ENCODE peak calls at places on chromosomes 7 and 10, in eight cellular contexts. H, P, R, S, N, K, T and M are unnamed samples.

GRCh38 chr10:13891542-13892431 is 305.0 kb downstream of the PRPF18 start:
- DNase-seq in N (no peak), S (no peak), P (no peak), H (no peak), T (peak), R (no peak), K (no peak), M (no peak)

GRCh38 chr10:95544783-95545500 is 16.2 kb downstream of the SORBS1 start:
- DNase-seq in P (no peak), S (no peak), H (no peak), K (no peak), T (no peak), N (no peak), R (no peak), M (no peak)

GRCh38 chr7:30930621-30931020 is 19.0 kb downstream of the AQP1 start:
- DNase-seq in S (no peak), K (no peak), H (peak), T (peak), P (no peak), N (no peak), R (no peak), M (peak)

GRCh38 chr7:29292886-29293658 is 98.5 kb downstream of the CHN2 start:
- DNase-seq in S (no peak), K (no peak), N (no peak), T (no peak), R (no peak), P (no peak), H (no peak), M (no peak)

GRCh38 chr7:32761451-32762320 is 129.9 kb downstream of the KBTBD2 start:
- DNase-seq in P (no peak), N (no peak), R (no peak), S (no peak), T (no peak), K (no peak), H (peak), M (no peak)

GRCh38 chr7:1691601-1692499 is 21.8 kb downstream of the ELFN1 start:
- DNase-seq in H (peak), K (peak), S (peak), N (no peak), R (peak), T (peak), P (no peak), M (no peak)

GRCh38 chr7:157751351-157751750 is 414.5 kb downstream of the DNAJB6 start:
- DNase-seq in P (no peak), K (no peak), S (no peak), R (no peak), H (no peak), T (no peak), N (no peak), M (no peak)

GRCh38 chr7:234712-235553 is 42.6 kb downstream of the FAM20C start:
- DNase-seq in K (peak), T (peak), N (peak), P (peak), R (no peak), H (peak), S (no peak), M (no peak)

GRCh38 chr7:48389977-48390376 is 218.7 kb downstream of the ABCA13 start:
- DNase-seq in K (no peak), N (no peak), H (no peak), T (no peak), R (no peak), S (no peak), P (peak), M (peak)

GRCh38 chr10:48658243-48658888 is 26.3 kb upstream of the WDFY4 start:
- DNase-seq in K (peak), R (peak), S (peak), T (peak), N (peak), H (peak), P (peak), M (peak)

GRCh38 chr10:55476129-55476528 is 675.1 kb upstream of the PCDH15 start:
- DNase-seq in K (no peak), H (no peak), R (no peak), S (no peak), N (no peak), T (no peak), P (no peak), M (no peak)

GRCh38 chr10:126066491-126066890 is 170.1 kb downstream of the FANK1 start:
- DNase-seq in R (no peak), T (no peak), S (no peak), H (no peak), K (no peak), N (no peak), P (no peak), M (no peak)

DNA sequence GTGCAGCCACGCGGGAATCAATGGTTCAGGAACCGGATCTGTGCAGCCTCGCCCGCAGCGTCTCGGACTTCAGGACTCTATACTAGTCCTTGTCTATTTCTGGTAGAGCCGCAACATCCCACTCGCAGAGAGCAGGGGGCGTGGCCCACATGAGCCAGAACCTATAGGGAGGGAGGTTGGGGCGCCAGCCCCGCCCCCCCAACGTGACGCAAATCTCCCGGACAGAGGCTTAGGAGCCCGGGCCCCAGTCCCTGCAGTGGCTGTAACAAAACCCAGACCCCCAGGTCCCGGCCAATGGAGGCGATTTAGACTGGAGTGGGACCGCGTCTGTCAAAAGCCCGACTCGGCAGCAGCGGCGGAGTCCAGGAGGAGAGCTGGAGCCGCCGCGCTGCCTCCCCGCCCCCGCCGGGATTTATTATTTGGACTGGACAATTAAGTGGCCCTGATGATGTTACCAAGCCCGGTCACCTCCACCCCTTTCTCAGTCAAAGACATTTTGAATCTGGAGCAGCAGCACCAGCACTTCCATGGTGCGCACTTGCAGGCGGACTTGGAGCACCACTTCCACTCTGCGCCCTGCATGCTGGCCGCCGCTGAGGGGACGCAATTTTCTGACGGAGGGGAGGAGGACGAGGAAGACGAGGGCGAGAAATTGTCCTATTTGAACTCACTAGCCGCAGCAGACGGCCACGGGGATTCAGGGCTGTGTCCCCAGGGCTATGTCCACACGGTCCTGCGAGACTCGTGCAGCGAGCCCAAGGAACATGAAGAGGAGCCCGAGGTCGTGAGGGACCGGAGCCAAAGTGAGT is at the start of gene NKX2-3:
- DNase-seq in K (no peak), N (peak), P (peak), S (no peak), R (peak), H (peak), T (peak), M (no peak)
- TF ChIP-seq POLR2A in K (no peak), N (no peak), P (no peak), S (no peak), R (peak), H (peak), T (no peak), M (no peak)

GRCh38 chr7:8232999-8233847 is 28.7 kb downstream of the ICA1 start:
- DNase-seq in P (no peak), K (no peak), N (no peak), H (no peak), R (no peak), S (no peak), T (peak), M (no peak)
- TF ChIP-seq POLR2A in P (no peak), K (no peak), N (no peak), H (no peak), R (no peak), S (no peak), T (no peak), M (no peak)

GRCh38 chr10:116621934-116622655 is 1.3 kb downstream of the PNLIPRP2 start:
- DNase-seq in S (no peak), T (no peak), R (no peak), H (no peak), K (no peak), P (no peak), N (no peak), M (no peak)
- TF ChIP-seq POLR2A in S (no peak), T (no peak), R (no peak), H (no peak), K (no peak), P (no peak), N (no peak), M (no peak)

GRCh38 chr7:130266258-130266960 is at the start of gene CPA2:
- DNase-seq in K (no peak), T (no peak), P (no peak), H (no peak), N (no peak), S (no peak), R (no peak), M (no peak)
- TF ChIP-seq POLR2A in K (no peak), T (no peak), P (no peak), H (no peak), N (no peak), S (no peak), R (no peak), M (no peak)

GRCh38 chr10:34736976-34737771 is 77.9 kb downstream of the PARD3 start:
- DNase-seq in T (no peak), H (no peak), P (no peak), N (no peak), K (no peak), S (no peak), R (no peak), M (peak)

GRCh38 chr10:34740321-34740720 is 74.8 kb downstream of the PARD3 start:
- DNase-seq in T (no peak), S (no peak), H (no peak), R (no peak), K (no peak), N (no peak), P (no peak), M (peak)

GRCh38 chr10:34737772-34738169 is 77.3 kb downstream of the PARD3 start:
- DNase-seq in T (no peak), S (no peak), N (no peak), R (no peak), K (no peak), P (no peak), H (no peak), M (no peak)

GRCh38 chr10:34742456-34742855 is 72.6 kb downstream of the PARD3 start:
- DNase-seq in N (no peak), T (no peak), P (peak), R (no peak), K (no peak), S (no peak), H (no peak), M (no peak)

DNA sequence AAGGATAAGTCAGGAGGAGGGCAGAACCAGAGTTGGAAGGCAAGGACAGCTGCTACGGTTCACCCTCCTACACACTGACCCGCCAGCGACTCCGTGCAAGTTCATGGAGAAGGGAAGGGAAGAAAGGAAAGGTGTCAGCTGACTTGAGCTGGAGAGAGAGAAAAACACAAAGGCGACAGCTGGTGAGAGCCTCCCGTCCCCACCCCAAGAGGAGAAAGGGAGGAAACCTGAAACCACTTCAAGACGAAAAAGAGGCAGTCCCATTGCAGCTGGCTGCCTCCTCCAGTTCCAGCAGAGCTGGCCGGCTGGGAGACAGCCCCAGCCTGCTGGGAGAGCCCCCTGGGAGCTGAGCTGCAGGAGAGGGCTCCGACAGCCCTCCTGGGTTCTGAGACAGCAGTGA is 75.2 kb downstream of the PARD3 start:
- DNase-seq in S (no peak), T (peak), P (peak), N (no peak), K (peak), R (peak), H (peak), M (peak)
- TF ChIP-seq POLR2A in S (no peak), T (no peak), P (no peak), N (no peak), K (no peak), R (no peak), H (no peak), M (no peak)